ENCODE peak calls at places on chromosomes 11 and 22, in ten cellular contexts. X, I, O, Y, K, W, R, B, P and H are unnamed samples.

GRCh38 chr11:59923813-59924212 is 14.4 kb upstream of the OOSP1 start:
- DNase-seq in X (peak; percentile 29), I (no peak), O (no peak), Y (no peak), K (no peak), W (peak; percentile 16), R (no peak), B (no peak), P (no peak), H (no peak)

GRCh38 chr11:117693344-117693743 is 103.7 kb downstream of the DSCAML1 start:
- DNase-seq in X (no peak), I (no peak), O (no peak), Y (no peak), K (no peak), W (no peak), R (no peak), B (no peak), P (no peak), H (no peak)

GRCh38 chr11:57306941-57307598 is 17.7 kb downstream of the TNKS1BP1 start:
- DNase-seq in X (no peak), I (no peak), O (no peak), Y (no peak), K (no peak), W (no peak), R (no peak), B (no peak), P (peak; percentile 37), H (no peak)

GRCh38 chr11:33083918-33084317 is 44.5 kb downstream of the TCP11L1 start:
- DNase-seq in X (no peak), I (no peak), O (no peak), Y (no peak), K (no peak), W (no peak), R (no peak), B (no peak), P (no peak), H (no peak)

GRCh38 chr22:48234011-48234410 is 1471.6 kb downstream of the TBC1D22A start:
- DNase-seq in X (no peak), I (no peak), O (no peak), Y (no peak), K (no peak), W (no peak), R (no peak), B (no peak), P (no peak), H (no peak)

GRCh38 chr22:37187891-37188761 is at the start of gene C1QTNF6:
- DNase-seq in X (peak; percentile 41), I (no peak), O (no peak), Y (no peak), K (peak; percentile 72), W (peak; percentile 76), R (no peak), B (no peak), P (peak; percentile 86), H (peak; percentile 94)

GRCh38 chr11:113176971-113177370 is 137.4 kb upstream of the TTC12 start:
- DNase-seq in X (no peak), I (no peak), O (no peak), Y (no peak), K (peak; percentile 77), W (no peak), R (no peak), B (no peak), P (no peak), H (no peak)

GRCh38 chr11:133162228-133162627 is 370.1 kb downstream of the OPCML start:
- DNase-seq in X (no peak), I (no peak), O (no peak), Y (no peak), K (no peak), W (no peak), R (no peak), B (no peak), P (peak; percentile 42), H (no peak)

GRCh38 chr11:131877246-131877645 is 506.8 kb downstream of the NTM start:
- DNase-seq in X (no peak), I (no peak), O (no peak), Y (no peak), K (no peak), W (no peak), R (no peak), B (no peak), P (no peak), H (no peak)

GRCh38 chr11:120224872-120225371 is 14.1 kb downstream of the OAF start:
- DNase-seq in X (no peak), I (no peak), O (no peak), Y (no peak), K (no peak), W (peak; percentile 52), R (no peak), B (no peak), P (peak; percentile 76), H (peak; percentile 82)

GRCh38 chr11:46295312-46295995 is 18.0 kb downstream of the CREB3L1 start:
- DNase-seq in X (peak; percentile 90), I (peak; percentile 96), O (peak; percentile 74), Y (peak; percentile 93), K (peak; percentile 84), W (peak; percentile 91), R (peak; percentile 69), B (peak; percentile 64), P (peak; percentile 93), H (peak; percentile 93)

GRCh38 chr11:113198907-113199660 is 115.3 kb upstream of the TTC12 start:
- DNase-seq in X (no peak), I (no peak), O (no peak), Y (no peak), K (no peak), W (no peak), R (no peak), B (no peak), P (no peak), H (no peak)

GRCh38 chr11:45204761-45205160 is 58.3 kb downstream of the PRDM11 start:
- DNase-seq in X (peak; percentile 60), I (no peak), O (no peak), Y (peak; percentile 20), K (no peak), W (no peak), R (no peak), B (no peak), P (peak; percentile 70), H (no peak)

GRCh38 chr11:123221074-123221473 is 26.0 kb upstream of the CLMP start:
- DNase-seq in X (no peak), I (no peak), O (no peak), Y (no peak), K (no peak), W (no peak), R (no peak), B (no peak), P (no peak), H (no peak)

GRCh38 chr11:63986932-63987513 is 785 bp downstream of the OTUB1 start:
- DNase-seq in X (no peak), I (no peak), O (no peak), Y (no peak), K (no peak), W (no peak), R (no peak), B (no peak), P (peak; percentile 40), H (no peak)

GRCh38 chr22:23781533-23781932 is 5.2 kb upstream of the SMARCB1 start:
- DNase-seq in X (no peak), I (no peak), O (no peak), Y (no peak), K (peak; percentile 93), W (no peak), R (no peak), B (no peak), P (no peak), H (no peak)

GRCh38 chr22:30969532-30970355 is 679 bp downstream of the TUG1 start:
- DNase-seq in X (no peak), I (no peak), O (peak; percentile 36), Y (peak; percentile 54), K (peak; percentile 49), W (no peak), R (peak; percentile 19), B (no peak), P (no peak), H (no peak)

GRCh38 chr11:10459029-10459970 is 4.2 kb downstream of the AMPD3 start:
- DNase-seq in X (no peak), I (no peak), O (peak; percentile 38), Y (no peak), K (no peak), W (peak; percentile 21), R (peak; percentile 58), B (peak; percentile 72), P (no peak), H (no peak)